ENCODE peak calls at places on chromosomes 16 and 17, in five cellular contexts. One of them, this sample, is unnamed.

GRCh38 chr17:40122944-40123810 is 1.4 kb downstream of the MSL1 start:
- DNase-seq in activated T-cell treated with anti-CD3 and anti-CD28 coated beads, Interleukin-2, amount 50 U/mL, for 48 hours: peak
- DNase-seq in T-helper 1 cell: peak
- DNase-seq in Calu3: peak
- DNase-seq in ELF-1: peak
- DNase-seq in this sample: peak

GRCh38 chr16:81214745-81215166 is 23.7 kb upstream of the BCO1 start:
- DNase-seq in T-helper 1 cell: no peak
- DNase-seq in ELF-1: peak
- DNase-seq in Calu3: peak
- DNase-seq in activated T-cell treated with anti-CD3 and anti-CD28 coated beads, Interleukin-2, amount 50 U/mL, for 48 hours: no peak
- DNase-seq in this sample: peak

GRCh38 chr16:56956756-56957155 is 5.0 kb upstream of the CETP start:
- DNase-seq in Calu3: no peak
- DNase-seq in T-helper 1 cell: no peak
- DNase-seq in activated T-cell treated with anti-CD3 and anti-CD28 coated beads, Interleukin-2, amount 50 U/mL, for 48 hours: no peak
- DNase-seq in ELF-1: no peak
- DNase-seq in this sample: no peak

GRCh38 chr16:80277182-80277581 is 263.6 kb upstream of the DYNLRB2 start:
- DNase-seq in activated T-cell treated with anti-CD3 and anti-CD28 coated beads, Interleukin-2, amount 50 U/mL, for 48 hours: no peak
- DNase-seq in Calu3: no peak
- DNase-seq in ELF-1: peak
- DNase-seq in T-helper 1 cell: no peak
- DNase-seq in this sample: no peak

GRCh38 chr17:18377437-18378204 is at the start of gene EVPLL:
- DNase-seq in T-helper 1 cell: no peak
- DNase-seq in Calu3: peak
- DNase-seq in ELF-1: no peak
- DNase-seq in activated T-cell treated with anti-CD3 and anti-CD28 coated beads, Interleukin-2, amount 50 U/mL, for 48 hours: no peak
- DNase-seq in this sample: peak

GRCh38 chr17:68595986-68596385 is 5.2 kb downstream of the FAM20A start:
- DNase-seq in Calu3: no peak
- DNase-seq in T-helper 1 cell: no peak
- DNase-seq in ELF-1: no peak
- DNase-seq in activated T-cell treated with anti-CD3 and anti-CD28 coated beads, Interleukin-2, amount 50 U/mL, for 48 hours: no peak
- DNase-seq in this sample: no peak

GRCh38 chr16:77834600-77834963 is 46.2 kb downstream of the VAT1L start:
- DNase-seq in activated T-cell treated with anti-CD3 and anti-CD28 coated beads, Interleukin-2, amount 50 U/mL, for 48 hours: no peak
- DNase-seq in Calu3: no peak
- DNase-seq in ELF-1: peak
- DNase-seq in T-helper 1 cell: no peak
- DNase-seq in this sample: no peak

GRCh38 chr16:12258806-12259205 is 282.3 kb downstream of the SNX29 start:
- DNase-seq in ELF-1: no peak
- DNase-seq in activated T-cell treated with anti-CD3 and anti-CD28 coated beads, Interleukin-2, amount 50 U/mL, for 48 hours: no peak
- DNase-seq in T-helper 1 cell: no peak
- DNase-seq in Calu3: no peak
- DNase-seq in this sample: no peak

GRCh38 chr16:80731915-80732314 is 72.5 kb downstream of the CDYL2 start:
- DNase-seq in Calu3: no peak
- DNase-seq in T-helper 1 cell: no peak
- DNase-seq in ELF-1: no peak
- DNase-seq in activated T-cell treated with anti-CD3 and anti-CD28 coated beads, Interleukin-2, amount 50 U/mL, for 48 hours: no peak
- DNase-seq in this sample: no peak

GRCh38 chr16:20902426-20902825 is 1.9 kb downstream of the LYRM1 start:
- DNase-seq in activated T-cell treated with anti-CD3 and anti-CD28 coated beads, Interleukin-2, amount 50 U/mL, for 48 hours: no peak
- DNase-seq in T-helper 1 cell: no peak
- DNase-seq in Calu3: no peak
- DNase-seq in ELF-1: no peak
- DNase-seq in this sample: peak